ENCODE peak calls at places on chromosomes 13 and 19, in nine cellular contexts. H is H54; R is CD8-positive, alpha-beta memory T cell; P is non-pigmented ciliary epithelial cell; K is lung microvascular endothelial cell; X is endodermal cell; L is NCI-H146; G is occipital lobe; F is lower lobe of right lung. N is an unnamed sample.

GRCh38 chr19:3851254-3852176 is 17.3 kb downstream of the ZFR2 start:
- DNase-seq in X (no peak), P (no peak), R (no peak), G (no peak), L (no peak), K (no peak), H (no peak), F (no peak), N (peak)

GRCh38 chr19:48975947-48976847 is 11.1 kb downstream of the FTL start:
- DNase-seq in X (peak), F (no peak), P (no peak), L (no peak), R (peak), G (no peak), K (no peak), H (no peak), N (peak)

GRCh38 chr19:48878219-48879024 is 6.2 kb downstream of the PPP1R15A start:
- DNase-seq in H (no peak), F (peak), K (peak), X (no peak), R (peak), P (no peak), G (no peak), L (no peak), N (peak)

GRCh38 chr13:24168980-24169379 is 8.5 kb downstream of the SPATA13 start:
- DNase-seq in G (no peak), X (peak), R (no peak), K (no peak), P (no peak), F (no peak), H (no peak), L (no peak), N (peak)

GRCh38 chr19:16078311-16078758 is 2.0 kb downstream of the TPM4 start:
- DNase-seq in H (no peak), F (peak), R (no peak), G (no peak), X (peak), P (no peak), K (peak), L (no peak), N (peak)

GRCh38 chr19:18390075-18390909 is 4.3 kb downstream of the GDF15 start:
- DNase-seq in X (no peak), G (no peak), P (no peak), K (no peak), H (no peak), F (no peak), L (no peak), R (no peak), N (no peak)

GRCh38 chr13:103238441-103238840 is 172.2 kb upstream of the SLC10A2 start:
- DNase-seq in P (no peak), R (no peak), G (no peak), K (no peak), X (no peak), H (no peak), F (no peak), L (peak), N (no peak)

GRCh38 chr19:13339869-13340268 is 166.4 kb downstream of the CACNA1A start:
- DNase-seq in F (no peak), P (no peak), K (no peak), G (peak), H (no peak), X (no peak), R (no peak), L (no peak), N (no peak)

GRCh38 chr19:7619671-7620441 is 9.5 kb downstream of the XAB2 start:
- DNase-seq in F (no peak), L (no peak), R (no peak), X (no peak), H (no peak), P (no peak), K (no peak), G (no peak), N (no peak)

GRCh38 chr13:24127116-24127631 is 33.3 kb upstream of the SPATA13 start:
- DNase-seq in P (no peak), L (peak), X (no peak), R (no peak), K (no peak), F (no peak), G (no peak), H (no peak), N (peak)

GRCh38 chr19:30664358-30665058 is 292.3 kb downstream of the ZNF536 start:
- DNase-seq in G (no peak), H (no peak), K (no peak), F (no peak), R (no peak), X (peak), P (no peak), L (no peak), N (peak)

GRCh38 chr13:110187501-110188161 is 119.3 kb downstream of the COL4A1 start:
- DNase-seq in G (no peak), F (no peak), R (no peak), P (peak), K (peak), X (no peak), H (peak), L (no peak), N (peak)

GRCh38 chr13:112161441-112162301 is 94.7 kb downstream of the SOX1 start:
- DNase-seq in G (no peak), H (no peak), P (no peak), K (no peak), F (no peak), X (peak), L (peak), R (no peak), N (no peak)

GRCh38 chr13:43848250-43848649 is 31.3 kb downstream of the CCDC122 start:
- DNase-seq in G (no peak), H (no peak), P (no peak), X (no peak), R (no peak), F (no peak), L (no peak), K (peak), N (peak)

GRCh38 chr13:109345433-109345941 is 440.9 kb downstream of the IRS2 start:
- DNase-seq in G (no peak), X (no peak), P (peak), H (peak), L (no peak), F (no peak), K (peak), R (no peak), N (peak)

GRCh38 chr19:47854459-47854858 is 4.6 kb upstream of the TPRX2 start:
- DNase-seq in L (no peak), K (no peak), P (no peak), F (no peak), H (no peak), R (no peak), G (no peak), X (no peak), N (no peak)

GRCh38 chr19:42596391-42597071 is 1.8 kb upstream of the CEACAM8 start:
- DNase-seq in G (no peak), F (peak), L (peak), K (peak), X (peak), H (peak), P (no peak), R (peak), N (peak)

GRCh38 chr13:21742041-21742440 is 71.2 kb downstream of the FGF9 start:
- DNase-seq in G (no peak), R (no peak), K (no peak), L (no peak), X (no peak), P (no peak), F (no peak), H (no peak), N (no peak)

GRCh38 chr19:5697890-5698634 is 8.0 kb downstream of the RPL36 start:
- DNase-seq in X (peak), K (no peak), P (no peak), R (no peak), L (no peak), G (no peak), F (no peak), H (no peak), N (no peak)

GRCh38 chr19:7618366-7618765 is 11.0 kb downstream of the XAB2 start:
- DNase-seq in L (peak), K (no peak), P (no peak), R (no peak), G (no peak), X (no peak), H (no peak), F (no peak), N (peak)

GRCh38 chr19:4115050-4115817 is 8.7 kb downstream of the MAP2K2 start:
- DNase-seq in H (no peak), G (peak), P (no peak), K (no peak), R (peak), F (no peak), L (no peak), X (no peak), N (no peak)

N was measured in GM23248.